ENCODE peak calls at places on chromosome 19, in eight cellular contexts. P is tibial nerve; W is BE2C; E is CD8-positive, alpha-beta T cell; F is GM23338; A is heart left ventricle; D is endodermal cell; T is astrocyte of the cerebellum. N is an unnamed sample.
A peak's percentile ranks its signal among the peaks of the same experiment; 100 is the strongest.

GRCh38 chr19:55231391-55232283 is 3.1 kb upstream of the TMEM86B start:
- DNase-seq in P (no peak), W (no peak), E (no peak), F (no peak), A (no peak), D (no peak), T (no peak), N (no peak)

GRCh38 chr19:56567274-56568120 is at the start of gene ZNF470:
- DNase-seq in P (peak; percentile 88), W (peak; percentile 96), E (peak; percentile 88), F (peak; percentile 97), A (peak; percentile 98), D (peak; percentile 96), T (peak; percentile 68), N (peak; percentile 80)

GRCh38 chr19:5643060-5643459 is 20.2 kb downstream of the SAFB start:
- DNase-seq in P (no peak), W (no peak), E (no peak), F (no peak), A (no peak), D (no peak), T (no peak), N (no peak)

GRCh38 chr19:41366089-41366488 is 2.1 kb upstream of the B9D2 start:
- DNase-seq in P (no peak), W (no peak), E (no peak), F (peak; percentile 67), A (no peak), D (peak; percentile 58), T (no peak), N (peak; percentile 63)

GRCh38 chr19:53959176-53959757 is 3.5 kb upstream of the CACNG8 start:
- DNase-seq in P (no peak), W (no peak), E (no peak), F (peak; percentile 94), A (no peak), D (peak; percentile 60), T (no peak), N (no peak)

GRCh38 chr19:45468159-45468651 is 409 bp downstream of the FOSB start:
- DNase-seq in P (no peak), W (no peak), E (peak; percentile 55), F (no peak), A (no peak), D (peak; percentile 73), T (no peak), N (peak; percentile 31)

GRCh38 chr19:28960986-28961705 is 251.8 kb downstream of the UQCRFS1 start:
- DNase-seq in P (no peak), W (no peak), E (no peak), F (no peak), A (no peak), D (peak; percentile 7), T (no peak), N (no peak)

GRCh38 chr19:3479177-3479818 is 1.0 kb downstream of the SMIM24 start:
- DNase-seq in P (no peak), W (peak; percentile 63), E (peak; percentile 53), F (peak; percentile 96), A (no peak), D (peak; percentile 78), T (no peak), N (peak; percentile 64)

GRCh38 chr19:6242677-6243076 is 37.1 kb downstream of the MLLT1 start:
- DNase-seq in P (no peak), W (no peak), E (no peak), F (no peak), A (no peak), D (no peak), T (no peak), N (no peak)

GRCh38 chr19:7756258-7756657 is 6.8 kb upstream of the CLEC4M start:
- DNase-seq in P (no peak), W (no peak), E (no peak), F (no peak), A (no peak), D (no peak), T (no peak), N (no peak)

GRCh38 chr19:35144600-35145436 is 1.8 kb downstream of the FXYD7 start:
- DNase-seq in P (no peak), W (no peak), E (peak; percentile 44), F (peak; percentile 98), A (no peak), D (peak; percentile 85), T (no peak), N (peak; percentile 36)

GRCh38 chr19:42301646-42302204 is at the start of gene PRR19:
- DNase-seq in P (no peak), W (no peak), E (no peak), F (peak; percentile 57), A (no peak), D (no peak), T (no peak), N (peak; percentile 1)

GRCh38 chr19:7670790-7671189 is 1.9 kb downstream of the RETN start:
- DNase-seq in P (no peak), W (no peak), E (no peak), F (peak; percentile 45), A (no peak), D (no peak), T (no peak), N (no peak)

GRCh38 chr19:1942078-1942933 is 1.3 kb downstream of the CSNK1G2 start:
- DNase-seq in P (peak; percentile 38), W (peak; percentile 82), E (peak; percentile 83), F (peak; percentile 93), A (peak; percentile 71), D (peak; percentile 95), T (no peak), N (peak; percentile 83)

GRCh38 chr19:6723108-6723618 is 2.7 kb upstream of the C3 start:
- DNase-seq in P (no peak), W (no peak), E (no peak), F (peak; percentile 66), A (peak; percentile 73), D (peak; percentile 67), T (no peak), N (no peak)

GRCh38 chr19:45231891-45232290 is 13.3 kb downstream of the EXOC3L2 start:
- DNase-seq in P (no peak), W (no peak), E (no peak), F (no peak), A (no peak), D (no peak), T (no peak), N (no peak)

GRCh38 chr19:30854207-30854606 is 482.0 kb downstream of the ZNF536 start:
- DNase-seq in P (no peak), W (no peak), E (no peak), F (no peak), A (no peak), D (no peak), T (no peak), N (no peak)

GRCh38 chr19:46926201-46927071 is 65.6 kb downstream of the ARHGAP35 start:
- DNase-seq in P (no peak), W (no peak), E (no peak), F (no peak), A (no peak), D (no peak), T (no peak), N (no peak)

GRCh38 chr19:46931197-46931596 is 70.4 kb downstream of the ARHGAP35 start:
- DNase-seq in P (no peak), W (no peak), E (no peak), F (no peak), A (no peak), D (no peak), T (no peak), N (no peak)

GRCh38 chr19:46927106-46927505 is 66.3 kb downstream of the ARHGAP35 start:
- DNase-seq in P (no peak), W (no peak), E (no peak), F (no peak), A (no peak), D (no peak), T (no peak), N (no peak)

GRCh38 chr19:46927893-46928292 is 67.1 kb downstream of the ARHGAP35 start:
- DNase-seq in P (no peak), W (no peak), E (no peak), F (no peak), A (no peak), D (no peak), T (no peak), N (no peak)

GRCh38 chr19:46928951-46929350 is 68.2 kb downstream of the ARHGAP35 start:
- DNase-seq in P (no peak), W (no peak), E (no peak), F (peak; percentile 30), A (no peak), D (no peak), T (no peak), N (no peak)
- TF ChIP-seq CTCF in P (no peak), W (peak; percentile 22), E (no peak), F (peak; percentile 35), A (no peak), D (peak; percentile 59), T (peak; percentile 22), N (no peak)

DNA sequence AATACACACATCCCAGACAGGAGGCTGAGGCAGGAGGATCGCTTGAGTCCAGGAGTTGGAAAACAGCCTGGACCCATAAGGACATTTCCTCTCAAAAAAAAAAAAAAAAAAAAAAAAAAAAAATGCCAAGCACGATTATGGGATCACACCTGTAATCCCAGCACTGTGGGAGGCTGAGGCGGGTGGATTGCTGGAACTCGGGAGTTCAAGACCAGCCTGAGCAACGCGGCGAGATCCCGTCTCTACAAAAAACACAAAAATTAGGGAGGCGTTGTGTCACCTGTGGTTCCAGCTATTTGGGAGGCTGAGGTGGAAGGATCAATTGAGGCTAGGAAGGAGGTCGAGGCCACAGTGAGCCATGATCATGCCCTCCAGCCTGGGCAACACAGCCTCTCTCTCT is 975 bp upstream of the OCEL1 start:
- DNase-seq in P (no peak), W (no peak), E (no peak), F (no peak), A (no peak), D (no peak), T (no peak), N (no peak)
- H3K4me3 ChIP-seq in P (no peak overlapping the region), W (no peak overlapping the region), E (no peak overlapping the region), F (no peak overlapping the region), A (no peak overlapping the region), D (no peak overlapping the region), T (no peak overlapping the region), N (no peak overlapping the region)

DNA sequence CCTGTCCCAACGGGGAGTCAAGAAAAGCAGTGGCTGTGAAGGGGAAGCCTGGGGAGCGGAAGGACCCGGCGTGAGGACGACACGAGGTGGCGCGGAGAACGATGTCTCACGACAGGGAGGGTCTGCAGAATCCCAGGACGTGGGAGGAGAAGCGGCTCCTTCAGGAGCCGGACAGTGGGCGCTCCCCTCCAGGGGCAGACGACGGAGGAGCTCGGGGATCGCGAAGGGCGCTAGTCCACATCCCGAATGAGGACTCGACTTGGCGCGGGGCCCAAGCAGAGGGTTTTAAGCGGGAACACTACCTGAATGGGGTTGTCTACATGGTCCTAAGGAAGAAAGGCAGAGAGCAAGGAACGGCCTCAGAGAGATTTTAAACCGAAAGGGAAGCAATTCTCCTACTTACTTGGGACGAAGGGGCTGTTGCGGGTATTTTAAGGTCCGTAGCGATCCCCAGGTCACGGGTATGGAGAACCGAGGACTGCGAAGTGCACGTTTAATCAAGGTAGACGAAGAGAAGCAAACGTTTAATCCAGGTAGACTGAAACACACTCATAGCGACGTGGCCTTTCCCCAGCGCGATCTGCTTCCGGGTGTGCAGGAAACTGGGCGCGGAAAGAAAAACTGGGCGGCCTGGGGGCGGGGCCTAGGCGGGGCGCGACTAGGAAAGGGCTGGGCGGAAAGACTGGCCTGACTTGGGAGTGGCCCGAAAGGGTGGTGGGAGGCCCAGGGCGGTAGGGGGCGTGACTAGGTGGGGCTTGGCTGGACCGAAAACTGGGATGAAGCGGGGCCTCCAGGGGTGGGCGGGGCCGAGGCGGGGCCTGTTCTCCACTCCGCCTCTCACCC is at the start of gene ZNF841:
- DNase-seq in P (peak; percentile 89), W (peak; percentile 99), E (peak; percentile 82), F (peak; percentile 98), A (peak; percentile 96), D (peak; percentile 99), T (peak; percentile 80), N (peak; percentile 90)
- TF ChIP-seq CTCF in P (no peak), W (no peak), E (no peak), F (peak; percentile 0), A (peak; percentile 24), D (peak; percentile 16), T (no peak), N (no peak)

GRCh38 chr19:9857076-9857721 is 22.1 kb downstream of the PIN1 start:
- DNase-seq in P (no peak), W (no peak), E (no peak), F (no peak), A (no peak), D (no peak), T (no peak), N (no peak)
- H3K4me3 ChIP-seq in P (no peak overlapping the region), W (no peak overlapping the region), E (peak overlapping the region; percentile 63), F (no peak overlapping the region), A (no peak overlapping the region), D (no peak overlapping the region), T (no peak overlapping the region), N (no peak overlapping the region)

N was measured in GM12865.